ENCODE peak calls at places on chromosomes 2 and 18, in seven cellular contexts. L is OCI-LY7; N is left ventricle myocardium inferior; C is fibroblast of lung; F is tibial artery; Z is CD4-positive, CD25-positive, alpha-beta regulatory T cell; I is small intestine. W is an unnamed sample.

GRCh38 chr2:237171396-237171795 is 85.7 kb downstream of the COPS8 start:
- DNase-seq in I (peak; percentile 5), Z (no peak), N (no peak), C (peak; percentile 98), F (peak; percentile 57), L (no peak), W (peak; percentile 70)

GRCh38 chr2:240643093-240643810 is 18.0 kb downstream of the GPR35 start:
- DNase-seq in C (no peak), L (no peak), N (peak; percentile 13), I (no peak), F (no peak), Z (no peak), W (no peak)

GRCh38 chr2:70676301-70677035 is 91.5 kb downstream of the ADD2 start:
- DNase-seq in C (no peak), N (no peak), L (no peak), F (no peak), Z (no peak), I (no peak), W (no peak)

GRCh38 chr18:59393381-59393780 is 34.3 kb upstream of the LMAN1 start:
- DNase-seq in I (no peak), N (no peak), C (no peak), L (no peak), Z (no peak), F (no peak), W (no peak)

GRCh38 chr18:12516049-12516677 is 108.4 kb downstream of the PRELID3A start:
- DNase-seq in I (no peak), N (no peak), F (no peak), L (no peak), C (peak; percentile 26), Z (no peak), W (no peak)

GRCh38 chr2:81658227-81658626 is 1353.7 kb upstream of the LRRTM1 start:
- DNase-seq in F (no peak), I (no peak), C (no peak), Z (no peak), N (no peak), L (no peak), W (peak; percentile 26)

GRCh38 chr2:149101818-149102217 is 63.3 kb downstream of the LYPD6B start:
- DNase-seq in F (no peak), I (no peak), L (no peak), Z (no peak), N (no peak), C (no peak), W (peak; percentile 42)

GRCh38 chr2:46690825-46691224 is 211.5 kb downstream of the TMEM247 start:
- DNase-seq in I (no peak), Z (no peak), L (no peak), C (peak; percentile 87), F (no peak), N (no peak), W (no peak)

GRCh38 chr2:232584238-232584637 is 33.7 kb downstream of the EIF4E2 start:
- DNase-seq in N (no peak), I (no peak), C (no peak), Z (no peak), L (no peak), F (no peak), W (no peak)

GRCh38 chr2:4873328-4873727 is 818.9 kb upstream of the SOX11 start:
- DNase-seq in I (no peak), L (no peak), F (no peak), Z (no peak), N (no peak), C (no peak), W (no peak)

GRCh38 chr18:40935423-40935822 is 1019.6 kb upstream of the PIK3C3 start:
- DNase-seq in F (no peak), C (peak; percentile 38), Z (no peak), I (peak; percentile 3), N (no peak), L (peak; percentile 0), W (no peak)

GRCh38 chr18:57431512-57432080 is 3.6 kb upstream of the ONECUT2 start:
- DNase-seq in I (peak; percentile 20), F (no peak), N (no peak), Z (no peak), L (no peak), C (no peak), W (no peak)

GRCh38 chr2:153163055-153163454 is 315.5 kb downstream of the RPRM start:
- DNase-seq in I (peak; percentile 29), N (no peak), L (peak; percentile 15), Z (peak; percentile 3), F (no peak), C (no peak), W (no peak)

GRCh38 chr2:230890696-230891095 is 26.0 kb downstream of the ITM2C start:
- DNase-seq in C (no peak), F (no peak), N (no peak), L (no peak), Z (no peak), I (no peak), W (no peak)

GRCh38 chr2:71880287-71880686 is 267.4 kb downstream of the CYP26B1 start:
- DNase-seq in Z (no peak), L (no peak), N (no peak), I (no peak), F (no peak), C (no peak), W (no peak)

GRCh38 chr2:45739796-45740485 is 88.5 kb downstream of the PRKCE start:
- DNase-seq in Z (no peak), N (no peak), I (no peak), L (no peak), C (no peak), F (no peak), W (no peak)

GRCh38 chr2:127953849-127954248 is 68.1 kb upstream of the AMMECR1L start:
- DNase-seq in N (no peak), C (peak; percentile 57), Z (no peak), F (no peak), L (no peak), I (no peak), W (no peak)

GRCh38 chr2:170006592-170007327 is 171.2 kb upstream of the MYO3B start:
- DNase-seq in L (no peak), F (no peak), C (peak; percentile 44), Z (no peak), I (no peak), N (no peak), W (no peak)

GRCh38 chr2:25025996-25026530 is 15.8 kb upstream of the EFR3B start:
- DNase-seq in N (no peak), Z (no peak), F (no peak), L (no peak), C (no peak), I (no peak), W (no peak)

GRCh38 chr2:111236027-111236426 is 115.3 kb downstream of the BCL2L11 start:
- DNase-seq in L (no peak), F (no peak), N (peak; percentile 73), I (no peak), C (no peak), Z (no peak), W (peak; percentile 59)

GRCh38 chr2:102117488-102117887 is 25.1 kb upstream of the IL1R1 start:
- DNase-seq in Z (no peak), I (no peak), F (no peak), N (no peak), L (no peak), C (no peak), W (no peak)

GRCh38 chr2:151928380-151928779 is 100.2 kb upstream of the ARL5A start:
- DNase-seq in N (no peak), L (no peak), C (no peak), Z (no peak), F (no peak), I (no peak), W (peak; percentile 35)

GRCh38 chr18:48829443-48830149 is 121.2 kb downstream of the SMAD7 start:
- DNase-seq in F (peak; percentile 57), I (no peak), N (no peak), L (no peak), Z (no peak), C (no peak), W (no peak)

GRCh38 chr2:136242100-136242499 is 124.2 kb upstream of the CXCR4 start:
- DNase-seq in L (no peak), I (no peak), Z (no peak), N (no peak), F (no peak), C (no peak), W (no peak)
- H3K27ac ChIP-seq in L (peak overlapping the region; percentile 100), I (peak overlapping the region; percentile 52), Z (no peak overlapping the region), N (no peak overlapping the region), F (no peak overlapping the region), C (no peak overlapping the region), W (no peak overlapping the region)

DNA sequence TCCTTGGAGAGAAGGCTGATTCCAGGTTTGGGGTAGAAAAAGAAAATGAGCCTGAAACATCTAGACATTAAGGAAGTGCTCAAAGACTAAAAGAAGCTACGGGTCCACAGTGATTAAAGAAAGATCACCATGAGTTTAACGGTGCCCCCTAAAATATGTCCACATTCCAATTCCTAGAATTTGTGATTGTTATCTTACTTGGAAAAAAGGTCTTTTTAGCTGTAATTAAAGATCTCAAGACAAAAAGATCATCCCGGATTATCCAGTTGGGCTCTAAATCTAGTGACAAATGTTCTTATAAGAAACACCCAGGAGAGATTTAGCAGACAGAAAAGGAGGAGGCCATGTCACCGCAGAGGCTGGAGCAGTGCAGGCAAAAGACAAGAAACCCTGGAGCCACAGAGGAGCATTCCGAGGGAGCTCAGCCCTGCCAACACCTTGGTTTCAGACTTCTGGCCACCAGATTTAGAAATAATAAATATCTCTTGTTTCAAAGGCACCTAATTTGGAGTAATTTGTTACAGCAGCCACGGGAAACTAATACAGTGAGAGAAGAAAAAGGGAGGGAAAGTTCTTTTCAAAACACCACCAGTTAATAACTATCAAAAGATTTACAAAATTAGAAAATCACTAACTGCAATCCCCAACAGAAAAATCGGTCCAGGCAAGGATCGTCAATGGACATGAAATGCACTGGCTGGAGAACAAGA is 8.5 kb downstream of the UXS1 start:
- DNase-seq in F (no peak), C (no peak), Z (no peak), I (no peak), N (no peak), L (no peak), W (no peak)
- H3K4me1 ChIP-seq in F (peaks cover 19% of the 10 kb centered on the region), C (peaks cover 4% of the 10 kb centered on the region), Z (peaks cover 58% of the 10 kb centered on the region), I (no peaks in the 10 kb centered on the region), N (peaks cover 20% of the 10 kb centered on the region), L (peaks cover 11% of the 10 kb centered on the region), W (peaks cover 5% of the 10 kb centered on the region)

DNA sequence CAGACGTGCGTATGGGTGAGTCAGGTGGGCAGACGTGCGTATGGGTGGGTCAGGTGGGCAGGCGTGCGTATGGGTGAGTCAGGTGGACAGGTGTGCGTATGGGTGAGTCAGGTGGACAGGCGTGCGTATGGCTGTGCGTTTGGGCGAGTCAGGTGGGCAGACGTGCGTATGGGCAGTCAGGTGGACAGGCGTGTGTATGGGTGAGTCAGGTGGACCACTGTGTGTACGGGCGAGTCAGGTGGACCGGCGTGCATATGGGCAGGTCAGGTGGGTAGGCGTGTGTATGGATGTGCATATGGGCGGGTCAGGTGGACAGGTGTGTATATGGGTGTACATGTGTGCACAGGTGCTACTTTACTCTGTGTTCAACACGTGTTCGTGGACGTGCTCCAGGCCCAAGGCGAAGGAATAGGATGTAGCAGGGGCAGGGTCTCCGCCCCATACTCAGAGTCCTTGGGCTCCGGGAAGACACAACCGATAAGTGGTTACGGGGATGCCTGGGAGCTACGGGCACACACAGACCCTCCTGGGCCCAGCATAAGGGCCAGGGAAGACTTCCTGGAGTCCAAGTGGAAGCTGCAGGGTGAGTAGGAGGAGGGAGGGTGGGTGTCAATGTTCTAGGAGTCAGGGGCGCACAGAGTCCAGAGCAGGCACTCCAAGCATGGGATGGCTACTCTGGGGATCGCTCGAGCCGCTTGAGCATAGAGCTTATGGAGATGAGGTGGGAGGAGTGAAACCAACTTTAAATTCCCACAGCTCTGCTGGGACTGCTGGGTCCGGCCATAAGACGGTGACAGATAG is 27.1 kb upstream of the KLF11 start:
- DNase-seq in L (no peak), C (no peak), F (no peak), N (no peak), I (no peak), Z (no peak), W (no peak)
- H3K27ac ChIP-seq in L (no peak overlapping the region), C (no peak overlapping the region), F (no peak overlapping the region), N (no peak overlapping the region), I (no peak overlapping the region), Z (no peak overlapping the region), W (no peak overlapping the region)

GRCh38 chr18:75264195-75264594 is 53.6 kb downstream of the TSHZ1 start:
- DNase-seq in N (no peak), Z (no peak), C (no peak), L (no peak), F (no peak), I (no peak), W (no peak)
- H3K4me1 ChIP-seq in N (peaks cover 61% of the 10 kb centered on the region), Z (no peaks in the 10 kb centered on the region), C (no peaks in the 10 kb centered on the region), L (no peaks in the 10 kb centered on the region), F (no peaks in the 10 kb centered on the region), I (no peaks in the 10 kb centered on the region), W (no peaks in the 10 kb centered on the region)